ENCODE peak calls at places on chromosomes 7 and 10, in four cellular contexts. D, X, W and C are unnamed samples.

GRCh38 chr7:33261585-33261984 is 132.2 kb downstream of the BBS9 start:
- DNase-seq in D (peak; percentile 53), X (no peak), W (no peak), C (no peak)

GRCh38 chr10:58560068-58560467 is 47.4 kb downstream of the BICC1 start:
- DNase-seq in D (no peak), X (no peak), W (no peak), C (no peak)

GRCh38 chr7:54336800-54337199 is 205.4 kb upstream of the VSTM2A start:
- DNase-seq in D (no peak), X (no peak), W (no peak), C (no peak)

GRCh38 chr7:97639036-97639435 is 92.8 kb upstream of the TAC1 start:
- DNase-seq in D (no peak), X (no peak), W (no peak), C (no peak)

GRCh38 chr10:113236998-113237397 is 287.0 kb downstream of the TCF7L2 start:
- DNase-seq in D (no peak), X (no peak), W (no peak), C (peak; percentile 29)

GRCh38 chr10:63628526-63629362 is 107.5 kb downstream of the REEP3 start:
- DNase-seq in D (no peak), X (peak; percentile 87), W (peak; percentile 69), C (peak; percentile 90)

GRCh38 chr10:78264361-78264760 is 230.7 kb downstream of the RPS24 start:
- DNase-seq in D (no peak), X (no peak), W (no peak), C (no peak)

GRCh38 chr10:86688398-86688921 is 20.1 kb downstream of the LDB3 start:
- DNase-seq in D (peak; percentile 70), X (peak; percentile 85), W (no peak), C (no peak)

GRCh38 chr10:72008096-72008933 is 44.1 kb downstream of the CHST3 start:
- DNase-seq in D (no peak), X (no peak), W (no peak), C (no peak)
- TF ChIP-seq CTCF in D (no peak), X (no peak), W (no peak), C (no peak)

GRCh38 chr7:28096713-28097112 is 83.9 kb downstream of the JAZF1 start:
- DNase-seq in D (peak; percentile 72), X (peak; percentile 83), W (no peak), C (no peak)

GRCh38 chr7:28088032-28088431 is 92.6 kb downstream of the JAZF1 start:
- DNase-seq in D (no peak), X (no peak), W (no peak), C (peak; percentile 86)

GRCh38 chr7:28089120-28089714 is 91.4 kb downstream of the JAZF1 start:
- DNase-seq in D (no peak), X (no peak), W (no peak), C (no peak)

GRCh38 chr7:28091190-28091589 is 89.4 kb downstream of the JAZF1 start:
- DNase-seq in D (no peak), X (no peak), W (no peak), C (no peak)

GRCh38 chr7:28093617-28094232 is 86.9 kb downstream of the JAZF1 start:
- DNase-seq in D (peak; percentile 70), X (peak; percentile 93), W (peak; percentile 85), C (no peak)
- TF ChIP-seq CTCF in D (peak; percentile 74), X (peak; percentile 62), W (peak; percentile 54), C (no peak)

DNA sequence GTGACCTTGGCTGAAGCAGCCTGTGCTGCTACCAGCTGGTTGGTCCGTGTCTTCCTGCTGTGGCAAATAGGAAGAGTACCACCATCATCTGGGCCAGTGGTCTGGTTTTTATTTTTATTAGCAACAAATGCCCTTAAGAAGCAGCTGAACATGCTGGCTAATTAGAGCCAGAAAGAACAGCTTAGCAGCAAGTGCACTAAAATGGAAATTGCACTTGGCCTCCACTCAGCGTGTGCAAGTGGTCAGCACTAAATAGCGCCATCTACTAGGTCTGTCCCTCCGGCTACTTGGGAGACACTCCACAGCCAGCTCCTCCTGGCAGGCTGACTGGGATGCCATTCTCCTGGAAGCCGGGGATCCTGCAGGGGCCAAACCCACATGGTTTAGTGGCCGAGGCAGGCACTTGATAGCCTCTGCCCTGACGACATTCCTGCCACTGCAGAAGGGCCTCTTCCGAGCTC is 690.3 kb upstream of the FOXK1 start:
- DNase-seq in D (no peak), X (no peak), W (no peak), C (no peak)
- TF ChIP-seq CTCF in D (no peak), X (no peak), W (no peak), C (no peak)

GRCh38 chr10:88835910-88836221 is 15.8 kb downstream of the ANKRD22 start:
- DNase-seq in D (no peak), X (no peak), W (no peak), C (no peak)
- TF ChIP-seq CTCF in D (no peak), X (no peak), W (no peak), C (no peak)

GRCh38 chr10:124791378-124792348 is at the start of gene EEF1AKMT2:
- DNase-seq in D (peak; percentile 82), X (peak; percentile 86), W (peak; percentile 93), C (no peak)
- TF ChIP-seq CTCF in D (no peak), X (peak; percentile 40), W (peak; percentile 47), C (peak; percentile 47)

DNA sequence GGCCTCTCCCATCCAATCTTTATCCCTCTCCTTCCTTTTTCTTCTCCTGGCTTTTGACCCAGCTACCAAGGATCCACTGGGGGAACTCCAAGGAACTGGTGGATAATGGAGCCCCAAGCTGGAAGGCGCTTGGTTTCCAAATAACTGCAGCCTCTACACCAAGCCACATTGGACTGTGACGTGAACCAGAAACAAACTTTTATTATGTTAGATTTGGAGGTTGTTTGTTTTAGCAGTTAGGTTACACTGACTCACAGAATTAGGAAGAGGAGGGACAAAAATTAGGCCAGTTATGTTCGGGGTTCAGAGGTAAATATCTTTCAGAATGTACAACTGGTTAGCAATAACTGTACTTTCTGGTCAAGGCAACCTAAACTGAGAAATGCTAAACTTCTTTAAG is 21.3 kb upstream of the ANK3 start:
- DNase-seq in D (peak; percentile 36), X (no peak), W (no peak), C (no peak)
- TF ChIP-seq CTCF in D (no peak), X (no peak), W (no peak), C (no peak)

DNA sequence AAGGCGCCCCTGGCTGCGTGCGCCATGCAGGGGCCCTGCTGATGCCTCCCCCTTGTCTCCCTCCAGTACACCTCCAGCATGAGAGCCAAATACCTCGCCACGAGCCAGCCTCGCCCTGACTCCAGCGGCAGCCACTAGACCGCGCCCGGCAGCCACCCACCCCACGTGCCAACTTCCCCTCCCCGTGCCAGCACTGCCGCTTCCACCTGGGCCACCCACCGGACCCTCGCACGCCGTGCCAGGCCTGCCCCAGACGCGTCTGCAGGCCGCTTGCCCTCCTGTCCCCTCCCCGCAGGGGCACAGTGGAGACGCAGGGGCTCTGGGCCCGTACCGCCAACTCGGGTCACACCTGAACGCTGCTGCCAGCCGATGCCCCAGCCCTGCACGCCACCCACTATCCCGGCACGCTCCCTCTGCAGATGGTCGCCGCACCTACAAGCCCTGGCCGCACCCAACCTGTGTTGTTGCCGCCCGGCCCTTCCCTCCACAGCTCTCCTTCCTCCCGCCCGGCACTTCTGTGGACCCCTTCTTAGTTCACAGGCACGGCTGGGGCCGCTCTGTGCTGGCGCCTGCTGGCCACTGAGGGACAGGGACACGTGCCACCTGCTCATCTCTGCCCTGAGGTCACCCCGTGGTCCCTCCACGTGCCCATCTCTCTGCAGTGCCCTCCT is 26.3 kb upstream of the AMZ1 start:
- DNase-seq in D (no peak), X (no peak), W (no peak), C (no peak)
- TF ChIP-seq CTCF in D (peak; percentile 26), X (no peak), W (no peak), C (no peak)

GRCh38 chr10:119726291-119727261 is 726 bp downstream of the INPP5F start:
- DNase-seq in D (no peak), X (peak; percentile 73), W (no peak), C (no peak)
- TF ChIP-seq CTCF in D (no peak), X (no peak), W (no peak), C (no peak)

GRCh38 chr7:74277636-74278035 is 11.6 kb upstream of the CLIP2 start:
- DNase-seq in D (no peak), X (no peak), W (no peak), C (no peak)

GRCh38 chr7:74280985-74281384 is 8.2 kb upstream of the CLIP2 start:
- DNase-seq in D (peak; percentile 44), X (no peak), W (no peak), C (no peak)

GRCh38 chr7:74272305-74273038 is 16.7 kb upstream of the CLIP2 start:
- DNase-seq in D (peak; percentile 97), X (peak; percentile 90), W (peak; percentile 88), C (no peak)

GRCh38 chr7:74271742-74272141 is 17.5 kb upstream of the CLIP2 start:
- DNase-seq in D (no peak), X (no peak), W (no peak), C (no peak)

DNA sequence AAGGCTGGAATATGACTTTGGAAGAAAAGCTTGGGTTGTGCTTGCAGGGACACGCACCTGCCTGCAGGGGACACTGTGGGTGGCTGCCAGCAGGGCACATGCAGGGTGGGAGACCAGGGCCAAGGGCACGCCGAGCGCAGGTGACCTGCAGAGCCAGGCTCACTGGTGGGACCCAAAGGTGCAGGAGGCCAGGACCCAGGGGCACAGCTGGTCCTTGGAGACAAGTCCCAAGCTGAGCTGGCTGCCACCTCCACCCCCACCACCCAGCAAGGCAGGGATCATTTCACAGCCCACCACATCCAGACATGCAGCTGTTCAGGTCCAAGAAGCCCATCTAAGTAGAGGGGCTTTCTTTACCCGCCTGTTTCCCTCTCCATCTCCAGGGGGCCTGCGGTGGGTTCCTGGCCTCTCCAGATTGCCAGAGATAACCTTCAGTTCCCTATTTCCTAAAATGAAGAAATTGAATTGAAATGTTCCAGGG is 13.8 kb upstream of the CLIP2 start:
- DNase-seq in D (no peak), X (no peak), W (no peak), C (no peak)
- TF ChIP-seq CTCF in D (peak; percentile 42), X (peak; percentile 20), W (peak; percentile 38), C (no peak)